ENCODE peak calls at places on chromosomes 2 and 18, in six cellular contexts. A is astrocyte of the spinal cord; J is DMS 273 treated with DMSO at 0.1 percent for 48 hours; S is colonic mucosa; D is NCI-H82; E is activated T-cell treated with anti-CD3 and anti-CD28 coated beads, Interleukin-2, amount 50 U/mL, for 72 hours. X is an unnamed sample.

GRCh38 chr18:39749154-39749553 is 2183.6 kb upstream of the CELF4 start:
- DNase-seq in A (no peak), J (no peak), S (no peak), D (no peak), E (no peak), X (no peak)

GRCh38 chr2:44746367-44746766 is 195.1 kb upstream of the SIX3 start:
- DNase-seq in A (no peak), J (no peak), S (no peak), D (no peak), E (no peak), X (no peak)

GRCh38 chr2:134140251-134140661 is 113.6 kb upstream of the MGAT5 start:
- DNase-seq in A (no peak), J (no peak), S (peak), D (no peak), E (no peak), X (no peak)

GRCh38 chr2:47205576-47206141 is 50.6 kb upstream of the STPG4 start:
- DNase-seq in A (no peak), J (peak), S (no peak), D (peak), E (no peak), X (peak)

GRCh38 chr18:32139835-32140283 is 48.2 kb downstream of the RNF138 start:
- DNase-seq in A (no peak), J (no peak), S (no peak), D (no peak), E (no peak), X (no peak)

GRCh38 chr2:223995569-223995968 is 38.3 kb downstream of the MRPL44 start:
- DNase-seq in A (peak), J (no peak), S (no peak), D (no peak), E (peak), X (peak)

GRCh38 chr2:8489751-8490150 is 192.1 kb upstream of the ID2 start:
- DNase-seq in A (no peak), J (no peak), S (no peak), D (no peak), E (no peak), X (no peak)

GRCh38 chr2:63699549-63699839 is 110.7 kb downstream of the MDH1 start:
- DNase-seq in A (peak), J (no peak), S (no peak), D (no peak), E (no peak), X (peak)

GRCh38 chr2:196068271-196069209 is at the start of gene DNAH7:
- DNase-seq in A (peak), J (peak), S (peak), D (peak), E (peak), X (peak)

GRCh38 chr2:168816369-168816768 is 13.9 kb downstream of the NOSTRIN start:
- DNase-seq in A (peak), J (no peak), S (no peak), D (no peak), E (no peak), X (peak)

GRCh38 chr2:209946539-209946938 is 55.9 kb upstream of the RPE start:
- DNase-seq in A (peak), J (no peak), S (no peak), D (no peak), E (no peak), X (peak)

GRCh38 chr2:229780856-229781773 is 66.8 kb upstream of the DNER start:
- DNase-seq in A (peak), J (peak), S (no peak), D (peak), E (no peak), X (peak)

GRCh38 chr18:53991805-53992204 is 232.7 kb downstream of the MBD2 start:
- DNase-seq in A (peak), J (no peak), S (no peak), D (no peak), E (no peak), X (peak)

GRCh38 chr2:48306409-48307284 is 223.3 kb upstream of the STON1 start:
- DNase-seq in A (no peak), J (no peak), S (no peak), D (no peak), E (no peak), X (peak)

GRCh38 chr2:32947484-32948143 is 861 bp downstream of the LTBP1 start:
- DNase-seq in A (peak), J (no peak), S (peak), D (peak), E (peak), X (peak)

GRCh38 chr18:32768646-32769206 is 4.1 kb downstream of the KLHL14 start:
- DNase-seq in A (no peak), J (no peak), S (no peak), D (peak), E (no peak), X (no peak)

X was measured in iris pigment epithelial cell.